ENCODE peak calls at places on chromosomes 12 and 14, in ten cellular contexts. One of them, this sample, is unnamed.

GRCh38 chr12:46214668-46215429 is 54.0 kb downstream of the SLC38A1 start:
- DNase-seq in heart right ventricle: no peak
- DNase-seq in progenitor cell of endocrine pancreas: no peak
- DNase-seq in epithelial cell of esophagus: no peak
- DNase-seq in astrocyte of the spinal cord: no peak
- DNase-seq in AG09319: no peak
- DNase-seq in lung: no peak
- DNase-seq in fibroblast of mammary gland: no peak
- DNase-seq in heart left ventricle: no peak
- DNase-seq in Peyer's patch: no peak
- DNase-seq in this sample: no peak

GRCh38 chr12:96811083-96811482 is 96.0 kb upstream of the NEDD1 start:
- DNase-seq in heart right ventricle: no peak
- DNase-seq in progenitor cell of endocrine pancreas: no peak
- DNase-seq in epithelial cell of esophagus: peak; percentile 94
- DNase-seq in astrocyte of the spinal cord: peak; percentile 90
- DNase-seq in AG09319: no peak
- DNase-seq in lung: no peak
- DNase-seq in fibroblast of mammary gland: peak; percentile 60
- DNase-seq in heart left ventricle: no peak
- DNase-seq in Peyer's patch: no peak
- DNase-seq in this sample: no peak

GRCh38 chr12:103997277-103997900 is 31.7 kb downstream of the TDG start:
- DNase-seq in heart right ventricle: peak; percentile 54
- DNase-seq in progenitor cell of endocrine pancreas: no peak
- DNase-seq in epithelial cell of esophagus: no peak
- DNase-seq in astrocyte of the spinal cord: no peak
- DNase-seq in AG09319: no peak
- DNase-seq in lung: no peak
- DNase-seq in fibroblast of mammary gland: peak; percentile 54
- DNase-seq in heart left ventricle: peak; percentile 49
- DNase-seq in Peyer's patch: no peak
- DNase-seq in this sample: no peak

GRCh38 chr12:121776190-121777098 is 17.0 kb downstream of the RHOF start:
- DNase-seq in heart right ventricle: peak; percentile 88
- DNase-seq in progenitor cell of endocrine pancreas: peak; percentile 70
- DNase-seq in epithelial cell of esophagus: peak; percentile 69
- DNase-seq in astrocyte of the spinal cord: peak; percentile 53
- DNase-seq in AG09319: no peak
- DNase-seq in lung: peak; percentile 84
- DNase-seq in fibroblast of mammary gland: peak; percentile 60
- DNase-seq in heart left ventricle: peak; percentile 83
- DNase-seq in Peyer's patch: peak; percentile 91
- DNase-seq in this sample: peak; percentile 88

GRCh38 chr14:24816011-24816928 is 182.3 kb upstream of the GZMB start:
- DNase-seq in heart right ventricle: no peak
- DNase-seq in progenitor cell of endocrine pancreas: no peak
- DNase-seq in epithelial cell of esophagus: peak; percentile 29
- DNase-seq in astrocyte of the spinal cord: no peak
- DNase-seq in AG09319: no peak
- DNase-seq in lung: no peak
- DNase-seq in fibroblast of mammary gland: peak; percentile 34
- DNase-seq in heart left ventricle: peak; percentile 38
- DNase-seq in Peyer's patch: peak; percentile 59
- DNase-seq in this sample: no peak

GRCh38 chr14:20516921-20517320 is 11.6 kb downstream of the RNASE10 start:
- DNase-seq in heart right ventricle: no peak
- DNase-seq in progenitor cell of endocrine pancreas: no peak
- DNase-seq in epithelial cell of esophagus: peak; percentile 70
- DNase-seq in astrocyte of the spinal cord: peak; percentile 36
- DNase-seq in AG09319: no peak
- DNase-seq in lung: no peak
- DNase-seq in fibroblast of mammary gland: peak; percentile 89
- DNase-seq in heart left ventricle: no peak
- DNase-seq in Peyer's patch: no peak
- DNase-seq in this sample: no peak

GRCh38 chr12:104930388-104931326 is 27.4 kb downstream of the SLC41A2 start:
- DNase-seq in heart right ventricle: no peak
- DNase-seq in progenitor cell of endocrine pancreas: no peak
- DNase-seq in epithelial cell of esophagus: peak; percentile 77
- DNase-seq in astrocyte of the spinal cord: no peak
- DNase-seq in AG09319: no peak
- DNase-seq in lung: no peak
- DNase-seq in fibroblast of mammary gland: peak; percentile 75
- DNase-seq in heart left ventricle: no peak
- DNase-seq in Peyer's patch: no peak
- DNase-seq in this sample: no peak

GRCh38 chr12:29599397-29599796 is 101.9 kb upstream of the OVCH1 start:
- DNase-seq in heart right ventricle: no peak
- DNase-seq in progenitor cell of endocrine pancreas: no peak
- DNase-seq in epithelial cell of esophagus: no peak
- DNase-seq in astrocyte of the spinal cord: no peak
- DNase-seq in AG09319: no peak
- DNase-seq in lung: no peak
- DNase-seq in fibroblast of mammary gland: peak; percentile 90
- DNase-seq in heart left ventricle: no peak
- DNase-seq in Peyer's patch: no peak
- DNase-seq in this sample: no peak

GRCh38 chr14:21184252-21184651 is 28.4 kb upstream of the OR5AU1 start:
- DNase-seq in heart right ventricle: no peak
- DNase-seq in progenitor cell of endocrine pancreas: no peak
- DNase-seq in epithelial cell of esophagus: no peak
- DNase-seq in astrocyte of the spinal cord: no peak
- DNase-seq in AG09319: no peak
- DNase-seq in lung: no peak
- DNase-seq in fibroblast of mammary gland: no peak
- DNase-seq in heart left ventricle: no peak
- DNase-seq in Peyer's patch: no peak
- DNase-seq in this sample: no peak

GRCh38 chr14:103232831-103233319 is 101.2 kb upstream of the EIF5 start:
- DNase-seq in heart right ventricle: no peak
- DNase-seq in progenitor cell of endocrine pancreas: no peak
- DNase-seq in epithelial cell of esophagus: no peak
- DNase-seq in astrocyte of the spinal cord: no peak
- DNase-seq in AG09319: no peak
- DNase-seq in lung: no peak
- DNase-seq in fibroblast of mammary gland: no peak
- DNase-seq in heart left ventricle: no peak
- DNase-seq in Peyer's patch: no peak
- DNase-seq in this sample: no peak

GRCh38 chr14:94269156-94269555 is 23.9 kb downstream of the SERPINA10 start:
- DNase-seq in heart right ventricle: no peak
- DNase-seq in progenitor cell of endocrine pancreas: no peak
- DNase-seq in epithelial cell of esophagus: peak; percentile 56
- DNase-seq in astrocyte of the spinal cord: no peak
- DNase-seq in AG09319: no peak
- DNase-seq in lung: no peak
- DNase-seq in fibroblast of mammary gland: no peak
- DNase-seq in heart left ventricle: no peak
- DNase-seq in Peyer's patch: no peak
- DNase-seq in this sample: no peak

GRCh38 chr12:89040146-89040964 is 311.9 kb downstream of the DUSP6 start:
- DNase-seq in heart right ventricle: no peak
- DNase-seq in progenitor cell of endocrine pancreas: no peak
- DNase-seq in epithelial cell of esophagus: peak; percentile 56
- DNase-seq in astrocyte of the spinal cord: peak; percentile 37
- DNase-seq in AG09319: no peak
- DNase-seq in lung: no peak
- DNase-seq in fibroblast of mammary gland: no peak
- DNase-seq in heart left ventricle: no peak
- DNase-seq in Peyer's patch: no peak
- DNase-seq in this sample: no peak
- TF ChIP-seq CTCF in heart right ventricle: no peak
- TF ChIP-seq CTCF in progenitor cell of endocrine pancreas: no peak
- TF ChIP-seq CTCF in epithelial cell of esophagus: no peak
- TF ChIP-seq CTCF in astrocyte of the spinal cord: no peak
- TF ChIP-seq CTCF in AG09319: no peak
- TF ChIP-seq CTCF in lung: no peak
- TF ChIP-seq CTCF in fibroblast of mammary gland: no peak
- TF ChIP-seq CTCF in heart left ventricle: no peak
- TF ChIP-seq CTCF in Peyer's patch: no peak
- TF ChIP-seq CTCF in this sample: peak; percentile 15

GRCh38 chr12:91434081-91434480 is 251.5 kb upstream of the DCN start:
- DNase-seq in heart right ventricle: no peak
- DNase-seq in progenitor cell of endocrine pancreas: no peak
- DNase-seq in epithelial cell of esophagus: no peak
- DNase-seq in astrocyte of the spinal cord: no peak
- DNase-seq in AG09319: no peak
- DNase-seq in lung: no peak
- DNase-seq in fibroblast of mammary gland: no peak
- DNase-seq in heart left ventricle: no peak
- DNase-seq in Peyer's patch: no peak
- DNase-seq in this sample: no peak
- TF ChIP-seq CTCF in heart right ventricle: no peak
- TF ChIP-seq CTCF in progenitor cell of endocrine pancreas: no peak
- TF ChIP-seq CTCF in epithelial cell of esophagus: no peak
- TF ChIP-seq CTCF in astrocyte of the spinal cord: no peak
- TF ChIP-seq CTCF in AG09319: no peak
- TF ChIP-seq CTCF in lung: no peak
- TF ChIP-seq CTCF in fibroblast of mammary gland: no peak
- TF ChIP-seq CTCF in heart left ventricle: no peak
- TF ChIP-seq CTCF in Peyer's patch: no peak
- TF ChIP-seq CTCF in this sample: no peak

GRCh38 chr12:118050972-118051910 is 9.7 kb downstream of the WSB2 start:
- DNase-seq in heart right ventricle: no peak
- DNase-seq in progenitor cell of endocrine pancreas: no peak
- DNase-seq in epithelial cell of esophagus: no peak
- DNase-seq in astrocyte of the spinal cord: no peak
- DNase-seq in AG09319: no peak
- DNase-seq in lung: no peak
- DNase-seq in fibroblast of mammary gland: no peak
- DNase-seq in heart left ventricle: no peak
- DNase-seq in Peyer's patch: no peak
- DNase-seq in this sample: no peak
- TF ChIP-seq CTCF in heart right ventricle: no peak
- TF ChIP-seq CTCF in progenitor cell of endocrine pancreas: no peak
- TF ChIP-seq CTCF in epithelial cell of esophagus: no peak
- TF ChIP-seq CTCF in astrocyte of the spinal cord: no peak
- TF ChIP-seq CTCF in AG09319: no peak
- TF ChIP-seq CTCF in lung: no peak
- TF ChIP-seq CTCF in fibroblast of mammary gland: peak; percentile 4
- TF ChIP-seq CTCF in heart left ventricle: no peak
- TF ChIP-seq CTCF in Peyer's patch: no peak
- TF ChIP-seq CTCF in this sample: peak; percentile 53

GRCh38 chr12:90099288-90099687 is 390.6 kb upstream of the ATP2B1 start:
- DNase-seq in heart right ventricle: no peak
- DNase-seq in progenitor cell of endocrine pancreas: no peak
- DNase-seq in epithelial cell of esophagus: no peak
- DNase-seq in astrocyte of the spinal cord: peak; percentile 30
- DNase-seq in AG09319: no peak
- DNase-seq in lung: no peak
- DNase-seq in fibroblast of mammary gland: peak; percentile 51
- DNase-seq in heart left ventricle: no peak
- DNase-seq in Peyer's patch: no peak
- DNase-seq in this sample: no peak

GRCh38 chr12:90106568-90106967 is 397.9 kb upstream of the ATP2B1 start:
- DNase-seq in heart right ventricle: no peak
- DNase-seq in progenitor cell of endocrine pancreas: no peak
- DNase-seq in epithelial cell of esophagus: peak; percentile 78
- DNase-seq in astrocyte of the spinal cord: no peak
- DNase-seq in AG09319: no peak
- DNase-seq in lung: no peak
- DNase-seq in fibroblast of mammary gland: no peak
- DNase-seq in heart left ventricle: no peak
- DNase-seq in Peyer's patch: no peak
- DNase-seq in this sample: no peak

GRCh38 chr12:90098132-90098779 is 389.6 kb upstream of the ATP2B1 start:
- DNase-seq in heart right ventricle: no peak
- DNase-seq in progenitor cell of endocrine pancreas: no peak
- DNase-seq in epithelial cell of esophagus: no peak
- DNase-seq in astrocyte of the spinal cord: no peak
- DNase-seq in AG09319: no peak
- DNase-seq in lung: no peak
- DNase-seq in fibroblast of mammary gland: no peak
- DNase-seq in heart left ventricle: no peak
- DNase-seq in Peyer's patch: no peak
- DNase-seq in this sample: no peak

GRCh38 chr12:90100619-90101018 is 392.0 kb upstream of the ATP2B1 start:
- DNase-seq in heart right ventricle: no peak
- DNase-seq in progenitor cell of endocrine pancreas: no peak
- DNase-seq in epithelial cell of esophagus: peak; percentile 27
- DNase-seq in astrocyte of the spinal cord: no peak
- DNase-seq in AG09319: no peak
- DNase-seq in lung: no peak
- DNase-seq in fibroblast of mammary gland: no peak
- DNase-seq in heart left ventricle: no peak
- DNase-seq in Peyer's patch: no peak
- DNase-seq in this sample: no peak

GRCh38 chr12:90102957-90103652 is 394.5 kb upstream of the ATP2B1 start:
- DNase-seq in heart right ventricle: no peak
- DNase-seq in progenitor cell of endocrine pancreas: no peak
- DNase-seq in epithelial cell of esophagus: peak; percentile 61
- DNase-seq in astrocyte of the spinal cord: peak; percentile 55
- DNase-seq in AG09319: peak; percentile 12
- DNase-seq in lung: no peak
- DNase-seq in fibroblast of mammary gland: peak; percentile 61
- DNase-seq in heart left ventricle: no peak
- DNase-seq in Peyer's patch: no peak
- DNase-seq in this sample: no peak
- TF ChIP-seq CTCF in heart right ventricle: peak; percentile 63
- TF ChIP-seq CTCF in progenitor cell of endocrine pancreas: peak; percentile 61
- TF ChIP-seq CTCF in epithelial cell of esophagus: peak; percentile 69
- TF ChIP-seq CTCF in astrocyte of the spinal cord: peak; percentile 70
- TF ChIP-seq CTCF in AG09319: peak; percentile 60
- TF ChIP-seq CTCF in lung: peak; percentile 17
- TF ChIP-seq CTCF in fibroblast of mammary gland: peak; percentile 70
- TF ChIP-seq CTCF in heart left ventricle: peak; percentile 39
- TF ChIP-seq CTCF in Peyer's patch: no peak
- TF ChIP-seq CTCF in this sample: peak; percentile 73

GRCh38 chr12:50084775-50085614 is at the start of gene SMARCD1:
- DNase-seq in heart right ventricle: peak; percentile 93
- DNase-seq in progenitor cell of endocrine pancreas: peak; percentile 86
- DNase-seq in epithelial cell of esophagus: peak; percentile 91
- DNase-seq in astrocyte of the spinal cord: peak; percentile 95
- DNase-seq in AG09319: peak; percentile 82
- DNase-seq in lung: peak; percentile 88
- DNase-seq in fibroblast of mammary gland: peak; percentile 85
- DNase-seq in heart left ventricle: peak; percentile 94
- DNase-seq in Peyer's patch: peak; percentile 92
- DNase-seq in this sample: peak; percentile 91
- TF ChIP-seq CTCF in heart right ventricle: peak; percentile 66
- TF ChIP-seq CTCF in progenitor cell of endocrine pancreas: peak; percentile 56
- TF ChIP-seq CTCF in epithelial cell of esophagus: peak; percentile 54
- TF ChIP-seq CTCF in astrocyte of the spinal cord: peak; percentile 75
- TF ChIP-seq CTCF in AG09319: peak; percentile 72
- TF ChIP-seq CTCF in lung: peak; percentile 36
- TF ChIP-seq CTCF in fibroblast of mammary gland: peak; percentile 47
- TF ChIP-seq CTCF in heart left ventricle: peak; percentile 19
- TF ChIP-seq CTCF in Peyer's patch: no peak
- TF ChIP-seq CTCF in this sample: peak; percentile 46

GRCh38 chr14:23362200-23362599 is 2.8 kb downstream of the EFS start:
- DNase-seq in heart right ventricle: no peak
- DNase-seq in progenitor cell of endocrine pancreas: no peak
- DNase-seq in epithelial cell of esophagus: no peak
- DNase-seq in astrocyte of the spinal cord: peak; percentile 14
- DNase-seq in AG09319: no peak
- DNase-seq in lung: no peak
- DNase-seq in fibroblast of mammary gland: peak; percentile 33
- DNase-seq in heart left ventricle: no peak
- DNase-seq in Peyer's patch: no peak
- DNase-seq in this sample: no peak
- TF ChIP-seq CTCF in heart right ventricle: no peak
- TF ChIP-seq CTCF in progenitor cell of endocrine pancreas: no peak
- TF ChIP-seq CTCF in epithelial cell of esophagus: no peak
- TF ChIP-seq CTCF in astrocyte of the spinal cord: peak; percentile 31
- TF ChIP-seq CTCF in AG09319: peak; percentile 24
- TF ChIP-seq CTCF in lung: no peak
- TF ChIP-seq CTCF in fibroblast of mammary gland: peak; percentile 24
- TF ChIP-seq CTCF in heart left ventricle: no peak
- TF ChIP-seq CTCF in Peyer's patch: no peak
- TF ChIP-seq CTCF in this sample: peak; percentile 53